ENCODE peak calls at places on chromosomes 5 and 9, in five cellular contexts. W, V, O, T and I are unnamed samples.

GRCh38 chr5:147874910-147875367 is 3.6 kb upstream of the SCGB3A2 start:
- DNase-seq in O (no peak), W (no peak), T (no peak), V (no peak), I (no peak)

GRCh38 chr5:155728857-155729683 is 597.9 kb upstream of the SGCD start:
- DNase-seq in T (peak; percentile 3), W (peak; percentile 3), V (no peak), O (no peak), I (no peak)

GRCh38 chr9:3732077-3733038 is 206.6 kb upstream of the RFX3 start:
- DNase-seq in T (peak; percentile 78), O (peak; percentile 92), V (no peak), W (peak; percentile 74), I (peak; percentile 91)

GRCh38 chr5:14348142-14348541 is 205.0 kb downstream of the TRIO start:
- DNase-seq in W (no peak), T (no peak), O (no peak), V (no peak), I (no peak)

GRCh38 chr9:4050686-4051315 is 249.1 kb downstream of the GLIS3 start:
- DNase-seq in W (no peak), T (no peak), V (no peak), O (no peak), I (no peak)

GRCh38 chr9:126234681-126235349 is 91.8 kb upstream of the MVB12B start:
- DNase-seq in V (no peak), O (no peak), W (no peak), T (no peak), I (no peak)

GRCh38 chr9:878239-878638 is 36.7 kb downstream of the DMRT1 start:
- DNase-seq in W (no peak), V (no peak), O (no peak), T (no peak), I (no peak)

GRCh38 chr5:116759860-116760644 is 185.4 kb upstream of the SEMA6A start:
- DNase-seq in O (no peak), W (no peak), T (no peak), V (no peak), I (peak; percentile 77)

GRCh38 chr9:114386886-114387677 is 700 bp downstream of the AKNA start:
- DNase-seq in O (no peak), W (no peak), T (no peak), V (no peak), I (no peak)

GRCh38 chr9:36985769-36986547 is 48.1 kb downstream of the PAX5 start:
- DNase-seq in O (no peak), W (no peak), V (no peak), T (no peak), I (no peak)

GRCh38 chr9:101275671-101276250 is 109.0 kb downstream of the BAAT start:
- DNase-seq in W (no peak), T (no peak), V (no peak), O (no peak), I (no peak)

GRCh38 chr9:107147134-107147533 is 135.9 kb upstream of the RAD23B start:
- DNase-seq in W (no peak), O (no peak), T (no peak), V (no peak), I (no peak)

GRCh38 chr9:29822458-29822857 is 2249.2 kb upstream of the C9orf72 start:
- DNase-seq in T (no peak), O (no peak), W (no peak), V (no peak), I (no peak)

GRCh38 chr5:147534172-147534951 is 24.5 kb upstream of the DPYSL3 start:
- DNase-seq in W (no peak), O (peak; percentile 64), T (no peak), V (no peak), I (peak; percentile 46)

GRCh38 chr5:10653033-10653432 is 89.2 kb downstream of the ANKRD33B start:
- DNase-seq in W (no peak), T (no peak), V (no peak), O (no peak), I (peak; percentile 76)

GRCh38 chr5:178145965-178146820 is 7.5 kb downstream of the NHP2 start:
- DNase-seq in O (peak; percentile 46), W (peak; percentile 19), T (peak; percentile 73), V (no peak), I (no peak)

GRCh38 chr5:142680605-142681259 is 5.2 kb downstream of the FGF1 start:
- DNase-seq in T (no peak), W (no peak), O (peak; percentile 40), V (no peak), I (no peak)

GRCh38 chr5:107378218-107378899 is 292.4 kb downstream of the EFNA5 start:
- DNase-seq in W (no peak), T (no peak), O (no peak), V (no peak), I (no peak)

GRCh38 chr5:124692324-124692723 is 54.1 kb downstream of the ZNF608 start:
- DNase-seq in V (no peak), T (no peak), W (peak; percentile 76), O (peak; percentile 66), I (peak; percentile 72)

GRCh38 chr9:114112325-114112724 is 13.2 kb upstream of the KIF12 start:
- DNase-seq in W (no peak), T (no peak), O (no peak), V (no peak), I (no peak)

GRCh38 chr9:32742296-32742695 is 41.0 kb upstream of the TMEM215 start:
- DNase-seq in W (peak; percentile 17), V (no peak), T (no peak), O (peak; percentile 7), I (no peak)

GRCh38 chr9:106697390-106697789 is 165.6 kb upstream of the ZNF462 start:
- DNase-seq in O (no peak), V (no peak), W (no peak), T (no peak), I (no peak)

GRCh38 chr5:1875843-1876671 is 6.7 kb downstream of the IRX4 start:
- DNase-seq in V (no peak), O (no peak), W (no peak), T (peak; percentile 70), I (no peak)

GRCh38 chr5:1873242-1873959 is 9.3 kb downstream of the IRX4 start:
- DNase-seq in O (no peak), W (no peak), V (no peak), T (peak; percentile 57), I (no peak)

GRCh38 chr5:1875481-1875842 is 7.3 kb downstream of the IRX4 start:
- DNase-seq in W (no peak), O (no peak), T (peak; percentile 67), V (no peak), I (no peak)

GRCh38 chr5:1874820-1875219 is 7.9 kb downstream of the IRX4 start:
- DNase-seq in O (no peak), W (no peak), T (peak; percentile 69), V (no peak), I (no peak)

DNA sequence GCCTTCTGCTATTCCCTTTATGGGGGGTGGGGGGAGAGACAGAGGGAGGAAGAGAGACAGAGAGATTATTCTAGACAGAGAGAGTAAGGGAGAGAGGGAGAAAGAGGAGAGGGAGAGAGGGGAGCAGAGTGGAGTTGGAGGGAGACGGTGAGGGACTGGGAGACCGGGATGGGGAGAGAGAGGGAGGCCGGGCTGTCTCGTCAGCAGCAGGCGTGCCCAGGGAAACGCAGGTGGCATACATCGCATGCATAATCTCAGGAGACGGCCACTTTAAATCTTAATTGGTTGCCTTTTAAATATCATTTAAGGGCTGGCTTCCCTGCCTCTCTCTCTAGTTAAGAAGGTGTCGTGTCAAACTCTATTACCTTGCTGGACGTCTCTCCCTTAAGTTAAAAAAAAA is 8.4 kb downstream of the IRX4 start:
- DNase-seq in T (no peak), O (no peak), W (no peak), V (no peak), I (no peak)
- H3K4me3 ChIP-seq in T (peak overlapping the region; percentile 21), O (no peak overlapping the region), W (no peak overlapping the region), V (no peak overlapping the region), I (no peak overlapping the region)

DNA sequence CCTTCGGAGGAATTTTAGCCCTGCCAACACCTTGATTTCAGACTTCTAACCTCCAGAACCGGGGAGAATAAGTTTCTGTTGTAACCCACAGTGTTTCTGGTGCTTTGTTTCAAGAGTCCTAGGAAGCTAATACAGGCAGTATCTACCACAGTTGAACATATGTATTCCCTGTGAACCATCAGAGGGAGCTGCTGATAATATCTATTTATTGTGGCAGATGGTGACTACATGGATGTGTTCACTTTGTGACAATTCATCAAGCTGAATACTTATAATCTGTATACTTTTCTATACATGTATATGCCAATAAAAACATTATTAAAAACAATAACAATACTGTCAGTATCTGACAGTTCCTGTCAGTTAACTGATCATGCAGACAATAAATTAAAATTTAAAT is 137.2 kb upstream of the GNA14 start:
- DNase-seq in W (no peak), O (no peak), T (no peak), V (no peak), I (no peak)
- TF ChIP-seq CTCF in W (no peak), O (no peak), T (no peak), V (no peak), I (no peak)

GRCh38 chr9:127886401-127886972 is 9.0 kb upstream of the AK1 start:
- DNase-seq in V (peak; percentile 72), W (no peak), O (no peak), T (no peak), I (no peak)
- H3K4me3 ChIP-seq in V (no peak overlapping the region), W (no peak overlapping the region), O (no peak overlapping the region), T (no peak overlapping the region), I (no peak overlapping the region)

GRCh38 chr5:174816858-174817257 is 92.5 kb downstream of the MSX2 start:
- DNase-seq in V (no peak), W (no peak), T (no peak), O (no peak), I (no peak)
- TF ChIP-seq CTCF in V (no peak), W (no peak), T (peak; percentile 29), O (peak; percentile 28), I (peak; percentile 42)

GRCh38 chr9:111036068-111036789 is 2.0 kb downstream of the LPAR1 start:
- DNase-seq in O (peak; percentile 49), T (no peak), W (no peak), V (peak; percentile 80), I (no peak)
- H3K4me3 ChIP-seq in O (peak overlapping the region; percentile 87), T (no peak overlapping the region), W (peak overlapping the region; percentile 83), V (peak overlapping the region; percentile 81), I (peak overlapping the region; percentile 88)

GRCh38 chr5:57298295-57298984 is 124.6 kb downstream of the GPBP1 start:
- DNase-seq in T (peak; percentile 96), V (peak; percentile 79), W (peak; percentile 24), O (peak; percentile 93), I (peak; percentile 87)
- TF ChIP-seq CTCF in T (peak; percentile 76), V (peak; percentile 76), W (peak; percentile 63), O (peak; percentile 82), I (peak; percentile 81)

DNA sequence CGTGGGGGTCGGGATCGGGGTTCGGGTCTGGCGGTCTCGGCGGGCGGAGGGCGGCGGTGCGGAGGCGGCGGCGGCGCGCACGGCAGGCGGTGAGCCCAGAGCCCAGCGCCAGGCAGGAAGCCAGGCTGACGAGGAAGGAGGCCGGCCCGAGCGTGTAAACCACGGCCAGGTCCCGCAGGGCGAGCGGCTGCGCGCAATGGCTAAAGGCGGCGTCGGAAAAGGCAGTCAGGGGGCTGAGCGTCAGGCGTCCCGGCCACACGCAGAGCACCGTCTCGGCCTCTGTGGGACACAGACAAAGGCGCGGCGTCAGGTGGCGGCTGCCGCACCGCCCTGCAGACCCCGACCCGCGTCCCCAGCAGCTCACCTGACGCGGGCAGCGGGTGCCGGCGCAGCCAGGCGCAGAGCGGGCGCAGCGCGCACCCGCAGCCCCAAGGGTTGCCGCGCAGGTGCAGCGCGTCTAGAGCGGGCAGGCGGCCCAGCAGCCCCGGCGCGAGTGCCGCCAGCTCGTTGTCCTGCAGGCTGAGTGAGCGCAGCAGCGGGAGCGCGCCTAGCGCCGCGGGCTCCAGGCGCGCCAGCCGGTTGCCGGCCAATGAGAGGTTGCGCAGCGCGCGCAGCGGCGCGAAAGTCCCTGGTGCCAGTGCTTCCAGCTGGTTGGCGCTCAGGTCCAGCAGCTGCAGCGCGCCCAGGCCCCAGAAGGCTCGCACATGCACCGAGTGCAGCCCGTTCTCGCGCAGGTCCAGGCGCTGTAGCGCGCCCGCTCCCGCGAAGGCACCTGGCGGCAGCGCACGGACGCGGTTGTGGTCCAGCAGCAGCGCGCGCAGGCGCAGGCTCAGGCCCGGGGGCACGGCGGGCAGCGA is 716 bp downstream of the LRRC26 start:
- DNase-seq in T (peak; percentile 63), W (no peak), O (no peak), V (no peak), I (no peak)
- H3K4me3 ChIP-seq in T (peak overlapping the region; percentile 28), W (no peak overlapping the region), O (no peak overlapping the region), V (peak overlapping the region; percentile 67), I (no peak overlapping the region)